ENCODE peak calls at places on chromosomes 13 and 19, in five cellular contexts. C is T-cell, R is naive B cell, D is foreskin keratinocyte, H is Right ventricle myocardium superior. W is an unnamed sample.
A peak's percentile ranks its signal among the peaks of the same experiment; 100 is the strongest.

GRCh38 chr19:54094601-54095000 is 6.0 kb downstream of the OSCAR start:
- ATAC-seq in C (no peak), R (no peak), D (no peak), H (no peak), W (no peak)

GRCh38 chr13:51955841-51956603 is 55.2 kb downstream of the ATP7B start:
- ATAC-seq in C (no peak), R (no peak), D (no peak), H (no peak), W (no peak)

GRCh38 chr19:9498183-9498902 is at the start of gene ZNF560:
- ATAC-seq in C (no peak), R (peak; percentile 27), D (no peak), H (no peak), W (no peak)

GRCh38 chr13:72920097-72920496 is 138.2 kb downstream of the PIBF1 start:
- ATAC-seq in C (no peak), R (no peak), D (no peak), H (peak; percentile 95), W (no peak)

GRCh38 chr13:51542358-51542972 is 41.8 kb upstream of the WDFY2 start:
- ATAC-seq in C (no peak), R (no peak), D (peak; percentile 51), H (no peak), W (no peak)

GRCh38 chr19:17865364-17866311 is 5.9 kb downstream of the RPL18A start:
- ATAC-seq in C (no peak), R (no peak), D (no peak), H (peak; percentile 5), W (no peak)

GRCh38 chr13:75305057-75305456 is 176.9 kb downstream of the TBC1D4 start:
- ATAC-seq in C (no peak), R (no peak), D (no peak), H (peak; percentile 31), W (no peak)

GRCh38 chr19:49327878-49328544 is 3.0 kb upstream of the SLC6A16 start:
- ATAC-seq in C (peak; percentile 46), R (peak; percentile 16), D (peak; percentile 50), H (no peak), W (no peak)

GRCh38 chr13:114017966-114018365 is 44.1 kb upstream of the C13orf46 start:
- ATAC-seq in C (no peak), R (no peak), D (no peak), H (no peak), W (no peak)

GRCh38 chr13:110185696-110186095 is 121.3 kb downstream of the COL4A1 start:
- ATAC-seq in C (no peak), R (no peak), D (no peak), H (no peak), W (no peak)

GRCh38 chr19:46427518-46427917 is 1.2 kb downstream of the PNMA8C start:
- ATAC-seq in C (no peak), R (no peak), D (no peak), H (no peak), W (no peak)

GRCh38 chr19:12261554-12261953 is 33.1 kb downstream of the ZNF44 start:
- ATAC-seq in C (no peak), R (no peak), D (no peak), H (no peak), W (no peak)

GRCh38 chr19:29976151-29976943 is 34.3 kb downstream of the URI1 start:
- ATAC-seq in C (no peak), R (no peak), D (no peak), H (no peak), W (no peak)

GRCh38 chr13:40476175-40476958 is 190.1 kb downstream of the FOXO1 start:
- ATAC-seq in C (no peak), R (no peak), D (no peak), H (peak; percentile 6), W (no peak)

GRCh38 chr13:32376642-32377418 is 51.1 kb downstream of the N4BP2L1 start:
- ATAC-seq in C (no peak), R (no peak), D (no peak), H (no peak), W (no peak)

GRCh38 chr13:50979187-50979586 is 69.6 kb downstream of the RNASEH2B start:
- ATAC-seq in C (no peak), R (no peak), D (no peak), H (peak; percentile 62), W (no peak)

GRCh38 chr13:44197791-44198770 is 175.5 kb upstream of the SERP2 start:
- ATAC-seq in C (no peak), R (no peak), D (peak; percentile 35), H (peak; percentile 69), W (peak; percentile 89)

GRCh38 chr19:10027158-10027997 is 14.1 kb downstream of the RDH8 start:
- ATAC-seq in C (peak; percentile 71), R (peak; percentile 80), D (peak; percentile 89), H (peak; percentile 99), W (peak; percentile 89)

GRCh38 chr13:73138276-73138950 is 79.6 kb downstream of the KLF5 start:
- ATAC-seq in C (no peak), R (no peak), D (no peak), H (no peak), W (no peak)

GRCh38 chr19:36436531-36436930 is 18.1 kb upstream of the ZFP82 start:
- ATAC-seq in C (no peak), R (peak; percentile 46), D (no peak), H (no peak), W (no peak)

GRCh38 chr13:79679334-79679733 is 198.4 kb downstream of the NDFIP2 start:
- ATAC-seq in C (no peak), R (no peak), D (peak; percentile 66), H (peak; percentile 76), W (peak; percentile 32)

GRCh38 chr13:30033681-30034447 is 183.4 kb upstream of the UBL3 start:
- ATAC-seq in C (no peak), R (no peak), D (peak; percentile 99), H (peak; percentile 20), W (no peak)

GRCh38 chr13:113997845-113998751 is 24.2 kb upstream of the C13orf46 start:
- ATAC-seq in C (no peak), R (no peak), D (no peak), H (peak; percentile 50), W (no peak)

GRCh38 chr13:20566424-20566916 is 487 bp upstream of the IFT88 start:
- ATAC-seq in C (no peak), R (no peak), D (peak; percentile 79), H (peak; percentile 76), W (no peak)

GRCh38 chr13:111549464-111549863 is 229.0 kb downstream of the TEX29 start:
- ATAC-seq in C (no peak), R (no peak), D (no peak), H (no peak), W (no peak)

GRCh38 chr13:91142572-91142971 is 204.9 kb upstream of the MIR17HG start:
- ATAC-seq in C (no peak), R (no peak), D (no peak), H (no peak), W (no peak)

W was measured in stimulated activated memory B cell treated with anti-CD40 and anti-IgM and Interleukin-4, amounts not matched to agents 10 μg/mL and 1 μg/mL and 100 μg/mL, for 72 hours.